ENCODE peak calls at places on chromosomes 16 and 17, in six cellular contexts. A, I, K, Q, H and O are unnamed samples.

GRCh38 chr16:83365166-83365565 is 442.6 kb upstream of the HSBP1 start:
- DNase-seq in A (no peak), I (no peak), K (no peak), Q (no peak), H (no peak), O (no peak)

GRCh38 chr16:83813818-83814653 is 6.3 kb downstream of the HSBP1 start:
- DNase-seq in A (no peak), I (no peak), K (no peak), Q (no peak), H (no peak), O (no peak)

GRCh38 chr16:46775214-46775613 is 27.1 kb upstream of the MYLK3 start:
- DNase-seq in A (no peak), I (no peak), K (no peak), Q (no peak), H (no peak), O (no peak)

GRCh38 chr17:2899911-2900310 is 103.7 kb downstream of the RAP1GAP2 start:
- DNase-seq in A (no peak), I (peak; percentile 73), K (no peak), Q (peak; percentile 35), H (peak; percentile 29), O (no peak)

GRCh38 chr17:79207957-79208356 is 133.3 kb downstream of the ENGASE start:
- DNase-seq in A (no peak), I (no peak), K (no peak), Q (no peak), H (no peak), O (no peak)

GRCh38 chr17:60610481-60610880 is 10.5 kb downstream of the PPM1D start:
- DNase-seq in A (no peak), I (no peak), K (no peak), Q (no peak), H (no peak), O (no peak)

GRCh38 chr17:39854909-39855308 is 9.2 kb downstream of the IKZF3 start:
- DNase-seq in A (no peak), I (no peak), K (no peak), Q (no peak), H (no peak), O (no peak)

GRCh38 chr16:56262148-56262878 is 71.0 kb downstream of the GNAO1 start:
- DNase-seq in A (no peak), I (no peak), K (no peak), Q (no peak), H (no peak), O (no peak)

GRCh38 chr17:61815863-61816523 is 47.3 kb downstream of the BRIP1 start:
- DNase-seq in A (no peak), I (no peak), K (no peak), Q (no peak), H (no peak), O (no peak)

GRCh38 chr17:63697341-63698286 is 2.3 kb downstream of the LIMD2 start:
- DNase-seq in A (peak; percentile 79), I (peak; percentile 80), K (peak; percentile 79), Q (peak; percentile 79), H (no peak), O (no peak)

GRCh38 chr17:72788950-72789585 is 303.4 kb downstream of the SLC39A11 start:
- DNase-seq in A (no peak), I (no peak), K (no peak), Q (no peak), H (no peak), O (no peak)

GRCh38 chr17:82400206-82400605 is 17.9 kb upstream of the HEXD start:
- DNase-seq in A (no peak), I (no peak), K (no peak), Q (no peak), H (no peak), O (no peak)

GRCh38 chr16:73274140-73274539 is 226.2 kb upstream of the ZFHX3 start:
- DNase-seq in A (no peak), I (no peak), K (no peak), Q (no peak), H (no peak), O (no peak)

GRCh38 chr16:58464916-58465731 is 34.8 kb upstream of the NDRG4 start:
- DNase-seq in A (peak; percentile 67), I (no peak), K (no peak), Q (no peak), H (no peak), O (no peak)

GRCh38 chr17:19703106-19703775 is 13.1 kb downstream of the SLC47A2 start:
- DNase-seq in A (no peak), I (no peak), K (no peak), Q (no peak), H (no peak), O (no peak)

GRCh38 chr16:67451061-67451703 is 20.3 kb downstream of the HSD11B2 start:
- DNase-seq in A (no peak), I (no peak), K (no peak), Q (peak; percentile 14), H (no peak), O (no peak)

GRCh38 chr16:67561824-67562525 is 351 bp upstream of the CTCF start:
- DNase-seq in A (peak; percentile 98), I (peak; percentile 96), K (peak; percentile 93), Q (peak; percentile 97), H (peak; percentile 88), O (no peak)

GRCh38 chr17:29577778-29578211 is 9.3 kb downstream of the TP53I13 start:
- DNase-seq in A (no peak), I (no peak), K (no peak), Q (no peak), H (peak; percentile 69), O (no peak)

GRCh38 chr16:27330542-27330941 is 16.8 kb downstream of the IL4R start:
- DNase-seq in A (no peak), I (peak; percentile 19), K (no peak), Q (no peak), H (peak; percentile 43), O (no peak)

GRCh38 chr17:77443743-77444260 is 303.0 kb downstream of the SEC14L1 start:
- DNase-seq in A (no peak), I (no peak), K (no peak), Q (no peak), H (no peak), O (no peak)

GRCh38 chr17:77440571-77440981 is 299.8 kb downstream of the SEC14L1 start:
- DNase-seq in A (no peak), I (no peak), K (no peak), Q (no peak), H (peak; percentile 58), O (no peak)

GRCh38 chr17:77439382-77440013 is 298.7 kb downstream of the SEC14L1 start:
- DNase-seq in A (no peak), I (no peak), K (no peak), Q (no peak), H (no peak), O (no peak)

GRCh38 chr17:77442976-77443742 is 302.4 kb downstream of the SEC14L1 start:
- DNase-seq in A (no peak), I (no peak), K (no peak), Q (no peak), H (no peak), O (no peak)

DNA sequence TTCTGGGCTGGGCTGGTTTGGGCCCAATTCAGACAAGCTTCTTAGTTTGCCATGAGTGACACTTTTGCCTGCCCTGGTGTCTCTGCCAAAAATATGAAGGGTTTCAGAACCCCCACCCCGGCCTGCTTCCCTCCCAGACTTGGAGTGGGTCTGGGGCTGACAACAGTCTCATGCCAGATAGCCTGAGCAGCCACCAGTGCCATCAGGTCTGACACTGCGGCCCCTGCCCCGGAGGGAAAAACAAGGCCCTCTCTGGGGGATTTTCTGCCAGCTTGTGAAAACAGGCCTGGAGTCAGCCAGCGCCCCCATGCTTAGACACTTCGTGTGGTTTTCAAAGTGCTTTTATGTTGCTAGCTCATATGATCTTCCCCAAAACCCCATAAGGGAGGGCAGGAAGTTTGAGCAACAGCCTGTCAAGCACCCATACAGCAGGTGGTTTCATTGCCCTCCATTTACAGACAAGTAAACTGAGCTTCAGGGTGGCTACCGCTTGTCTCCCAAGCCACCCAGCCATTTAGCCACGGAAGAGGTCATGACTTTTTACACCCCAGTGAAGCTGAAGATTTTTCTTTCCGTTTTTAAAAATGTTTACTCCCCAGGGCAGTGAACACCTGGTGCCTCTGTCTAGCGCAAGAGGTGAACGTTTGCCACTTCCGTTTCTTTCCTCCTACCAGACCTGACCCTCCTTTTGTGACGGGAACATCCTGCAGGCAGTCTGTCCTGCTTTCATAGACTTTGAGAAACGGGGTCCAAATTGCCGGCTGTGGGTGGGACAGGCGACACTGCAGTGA is 300.6 kb downstream of the SEC14L1 start:
- DNase-seq in A (no peak), I (no peak), K (peak; percentile 65), Q (peak; percentile 54), H (no peak), O (no peak)
- TF ChIP-seq CTCF in A (no peak), I (no peak), K (no peak), Q (no peak), H (no peak), O (no peak)

GRCh38 chr17:76103274-76104139 is at the start of gene EXOC7:
- DNase-seq in A (peak; percentile 95), I (peak; percentile 97), K (peak; percentile 94), Q (peak; percentile 94), H (peak; percentile 90), O (peak; percentile 88)

GRCh38 chr17:76104896-76105231 is 1.3 kb upstream of the EXOC7 start:
- DNase-seq in A (no peak), I (no peak), K (no peak), Q (no peak), H (no peak), O (no peak)

GRCh38 chr17:76102944-76103273 is 678 bp downstream of the EXOC7 start:
- DNase-seq in A (no peak), I (no peak), K (no peak), Q (no peak), H (no peak), O (no peak)

GRCh38 chr17:76104140-76104895 is 731 bp upstream of the EXOC7 start:
- DNase-seq in A (no peak), I (peak; percentile 58), K (no peak), Q (no peak), H (no peak), O (no peak)

DNA sequence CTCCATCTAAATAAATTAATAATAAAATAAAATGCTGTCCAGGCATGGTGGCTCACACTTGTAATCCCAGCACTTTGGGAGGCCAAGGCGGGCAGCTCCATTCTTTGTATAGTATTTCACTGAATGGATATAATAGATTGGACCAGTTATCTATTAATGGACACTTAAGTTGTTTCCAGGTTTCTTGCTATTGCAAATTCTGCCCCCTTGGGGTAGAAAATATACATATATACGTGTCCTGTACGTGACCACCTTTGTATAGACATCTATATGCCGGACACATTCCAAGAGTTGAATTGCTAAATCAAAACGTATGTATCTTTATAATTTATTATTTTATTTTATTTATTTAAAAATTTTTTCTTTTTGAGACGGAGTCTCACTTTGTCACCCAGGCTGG is 3.9 kb upstream of the EXOC7 start:
- DNase-seq in A (no peak), I (no peak), K (no peak), Q (no peak), H (no peak), O (no peak)
- TF ChIP-seq CTCF in A (no peak), I (no peak), K (peak; percentile 25), Q (no peak), H (no peak), O (peak; percentile 33)

GRCh38 chr17:75771334-75772281 is 6.6 kb upstream of the GALK1 start:
- DNase-seq in A (no peak), I (peak; percentile 33), K (no peak), Q (peak; percentile 65), H (no peak), O (no peak)
- TF ChIP-seq CTCF in A (peak; percentile 35), I (no peak), K (no peak), Q (no peak), H (no peak), O (peak; percentile 24)

DNA sequence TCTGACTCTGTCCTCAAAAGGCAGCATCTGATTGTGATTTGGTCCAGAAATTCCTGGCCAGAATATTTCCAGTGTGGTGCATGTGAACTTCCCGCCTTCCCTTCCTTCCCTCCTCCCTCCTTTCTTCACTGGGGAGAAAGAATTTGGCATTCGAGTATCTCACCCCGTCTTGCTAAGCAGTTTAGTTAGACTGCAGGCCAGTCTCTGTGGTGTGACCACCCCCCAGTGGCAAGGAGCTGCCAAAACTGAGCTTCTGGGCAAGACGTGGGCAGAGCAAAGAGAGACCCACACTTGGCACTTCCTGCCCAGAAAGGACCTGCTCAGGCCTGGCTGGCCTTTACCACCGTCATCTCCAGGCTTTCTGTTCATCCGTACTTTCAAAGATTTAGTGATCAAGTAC is 36.4 kb downstream of the SNX20 start:
- DNase-seq in A (peak; percentile 55), I (no peak), K (no peak), Q (peak; percentile 24), H (peak; percentile 31), O (no peak)
- TF ChIP-seq CTCF in A (peak; percentile 71), I (no peak), K (no peak), Q (no peak), H (peak; percentile 40), O (peak; percentile 63)